ENCODE peak calls at places on chromosomes 4 and X, in seven cellular contexts. Z is SK-N-SH, C is HCT116, X is HepG2, E is HL-60, S is GM23338, O is K562. K is an unnamed sample.

GRCh38 chr4:17814140-17814539 is 3.4 kb downstream of the NCAPG start:
- DNase-seq in Z (no peak), C (no peak), X (no peak), E (no peak), S (no peak), O (no peak), K (no peak)

GRCh38 chr4:165085946-165086345 is 26.7 kb downstream of the TMEM192 start:
- DNase-seq in Z (no peak), C (no peak), X (no peak), E (no peak), S (no peak), O (no peak), K (no peak)

GRCh38 chr4:95548738-95549245 is at the start of gene UNC5C:
- DNase-seq in Z (peak), C (no peak), X (no peak), E (no peak), S (peak), O (no peak), K (peak)

GRCh38 chrX:74593593-74593992 is 20.8 kb downstream of the RLIM start:
- DNase-seq in Z (no peak), C (no peak), X (no peak), E (no peak), S (no peak), O (no peak), K (no peak)

GRCh38 chrX:104315555-104315954 is 60.8 kb upstream of the ESX1 start:
- DNase-seq in Z (no peak), C (no peak), X (no peak), E (no peak), S (no peak), O (no peak), K (no peak)

GRCh38 chrX:36431819-36432218 is 512.3 kb downstream of the CFAP47 start:
- DNase-seq in Z (no peak), C (no peak), X (no peak), E (no peak), S (no peak), O (no peak), K (peak)

GRCh38 chrX:119942173-119942819 is 1.3 kb downstream of the NKAP start:
- DNase-seq in Z (no peak), C (no peak), X (no peak), E (no peak), S (no peak), O (no peak), K (no peak)

GRCh38 chrX:54891573-54891972 is 29.1 kb upstream of the TRO start:
- DNase-seq in Z (peak), C (peak), X (peak), E (peak), S (peak), O (peak), K (peak)

GRCh38 chr4:113455081-113455480 is 306.5 kb downstream of the CAMK2D start:
- DNase-seq in Z (no peak), C (no peak), X (no peak), E (no peak), S (no peak), O (no peak), K (no peak)

GRCh38 chrX:123797543-123798447 is 62.1 kb upstream of the XIAP start:
- DNase-seq in Z (no peak), C (no peak), X (peak), E (no peak), S (no peak), O (no peak), K (peak)

GRCh38 chrX:153526801-153527599 is 9.6 kb downstream of the ATP2B3 start:
- DNase-seq in Z (peak), C (no peak), X (no peak), E (no peak), S (no peak), O (no peak), K (no peak)

GRCh38 chr4:74118600-74119351 is 19.8 kb upstream of the CXCL2 start:
- DNase-seq in Z (no peak), C (no peak), X (no peak), E (no peak), S (no peak), O (no peak), K (no peak)

GRCh38 chr4:38665846-38666490 is 2.0 kb downstream of the KLF3 start:
- DNase-seq in Z (no peak), C (no peak), X (no peak), E (no peak), S (no peak), O (no peak), K (no peak)

GRCh38 chr4:38668203-38668602 is 4.2 kb downstream of the KLF3 start:
- DNase-seq in Z (no peak), C (no peak), X (no peak), E (no peak), S (no peak), O (no peak), K (no peak)

GRCh38 chr4:38669233-38669632 is 5.2 kb downstream of the KLF3 start:
- DNase-seq in Z (no peak), C (no peak), X (no peak), E (no peak), S (no peak), O (no peak), K (no peak)

GRCh38 chr4:38664704-38665401 is 854 bp downstream of the KLF3 start:
- DNase-seq in Z (peak), C (no peak), X (peak), E (no peak), S (peak), O (no peak), K (peak)

GRCh38 chr4:38667005-38667771 is 3.2 kb downstream of the KLF3 start:
- DNase-seq in Z (peak), C (peak), X (peak), E (peak), S (peak), O (peak), K (peak)
- TF ChIP-seq REST in Z (peak), C (no peak), X (peak), E (peak), S (no peak), O (no peak), K (no peak)

DNA sequence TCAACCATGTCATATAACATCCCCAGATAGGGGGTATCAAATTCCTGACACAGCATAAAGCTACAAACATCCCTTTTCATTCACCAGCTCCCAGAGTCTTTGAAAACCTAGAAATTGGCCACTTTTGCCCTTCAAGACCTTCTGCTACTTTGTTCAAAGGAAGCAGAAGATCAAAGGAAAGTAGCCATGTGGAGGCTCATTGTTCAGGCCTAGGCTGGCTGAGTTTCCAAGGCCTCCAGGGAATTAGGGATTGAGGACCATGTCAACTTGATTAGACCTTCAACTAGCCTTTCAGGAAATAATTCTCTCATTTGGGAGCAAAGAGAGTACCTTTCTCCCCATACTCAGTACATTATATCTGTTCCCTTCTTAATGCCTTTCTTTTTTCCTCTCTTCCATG is 66.8 kb upstream of the ATXN3L start:
- DNase-seq in Z (no peak), C (no peak), X (peak), E (no peak), S (no peak), O (no peak), K (no peak)
- TF ChIP-seq REST in Z (no peak), C (no peak), X (no peak), E (no peak), S (no peak), O (no peak), K (no peak)

DNA sequence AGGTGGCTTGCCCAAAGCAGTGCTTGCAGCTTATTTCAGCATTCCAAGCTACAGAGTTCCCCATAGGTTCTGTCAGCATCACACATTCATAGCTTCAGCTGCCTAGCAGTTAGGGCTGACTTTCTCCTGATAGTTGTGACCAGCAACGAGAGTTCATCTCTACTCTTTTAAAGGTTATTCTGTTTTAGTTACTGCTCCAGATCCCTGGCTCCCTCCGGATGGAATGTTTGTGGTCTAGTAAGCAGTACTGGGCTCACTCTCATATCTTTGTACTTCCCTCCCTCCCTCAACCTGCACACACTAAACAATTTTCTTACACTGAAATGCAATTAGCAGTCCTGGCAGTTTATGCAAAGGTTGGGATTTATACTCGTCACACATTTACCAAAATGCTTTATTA is 43.9 kb downstream of the PTTG2 start:
- DNase-seq in Z (no peak), C (no peak), X (no peak), E (no peak), S (peak), O (no peak), K (no peak)
- TF ChIP-seq REST in Z (no peak), C (no peak), X (no peak), E (no peak), S (no peak), O (no peak), K (no peak)

GRCh38 chrX:10648608-10649007 is 28.2 kb upstream of the MID1 start:
- DNase-seq in Z (peak), C (no peak), X (no peak), E (no peak), S (no peak), O (no peak), K (no peak)
- TF ChIP-seq REST in Z (no peak), C (no peak), X (no peak), E (no peak), S (no peak), O (no peak), K (no peak)

DNA sequence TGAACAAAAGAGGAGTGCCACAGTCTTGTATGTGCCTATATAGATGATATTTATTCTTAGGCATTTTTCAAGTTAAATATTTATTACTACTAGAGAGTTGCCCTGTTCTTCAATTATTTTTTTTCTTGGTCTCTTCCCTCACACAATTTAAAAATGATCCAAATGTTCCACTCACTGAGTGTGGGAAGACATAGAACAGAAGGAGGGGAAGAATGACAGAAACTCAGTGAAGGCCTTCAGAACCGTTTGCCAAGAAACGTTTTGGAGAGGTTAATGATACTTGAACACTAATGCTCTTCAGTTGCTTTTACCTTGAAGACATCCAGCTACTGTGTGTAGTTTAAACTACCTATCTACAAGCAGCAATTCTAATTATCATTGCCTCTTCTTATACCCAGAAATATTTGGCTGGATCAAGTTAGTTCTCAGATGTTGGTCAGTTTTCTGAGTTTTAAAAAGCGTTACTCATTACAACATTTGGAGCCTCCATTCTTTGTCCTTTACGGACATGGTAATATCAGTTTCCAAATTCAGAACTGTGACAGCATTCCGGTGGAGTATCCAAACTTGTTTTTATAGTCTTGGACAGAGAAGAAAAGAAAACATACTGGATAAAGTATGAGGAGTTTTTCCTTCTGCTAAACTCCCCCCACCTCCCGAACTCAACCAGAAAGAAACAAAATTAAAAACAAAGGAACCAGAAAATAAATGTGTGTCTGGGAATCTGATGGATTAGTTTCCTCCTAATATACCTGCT is 389.7 kb downstream of the SPRY1 start:
- DNase-seq in Z (no peak), C (no peak), X (no peak), E (no peak), S (no peak), O (no peak), K (no peak)
- TF ChIP-seq REST in Z (no peak), C (no peak), X (no peak), E (no peak), S (no peak), O (no peak), K (no peak)

GRCh38 chr4:16685536-16685935 is 212.9 kb downstream of the LDB2 start:
- DNase-seq in Z (no peak), C (no peak), X (no peak), E (no peak), S (no peak), O (no peak), K (no peak)

GRCh38 chr4:16687011-16687410 is 211.4 kb downstream of the LDB2 start:
- DNase-seq in Z (no peak), C (no peak), X (no peak), E (no peak), S (no peak), O (no peak), K (no peak)

GRCh38 chr4:16684083-16684482 is 214.4 kb downstream of the LDB2 start:
- DNase-seq in Z (no peak), C (no peak), X (no peak), E (no peak), S (no peak), O (no peak), K (no peak)

GRCh38 chr4:16687845-16688244 is 210.6 kb downstream of the LDB2 start:
- DNase-seq in Z (no peak), C (no peak), X (no peak), E (no peak), S (no peak), O (no peak), K (no peak)

GRCh38 chr4:16686195-16686594 is 212.2 kb downstream of the LDB2 start:
- DNase-seq in Z (no peak), C (no peak), X (no peak), E (no peak), S (no peak), O (no peak), K (no peak)
- TF ChIP-seq REST in Z (no peak), C (no peak), X (no peak), E (no peak), S (no peak), O (no peak), K (no peak)